ENCODE peak calls at places on chromosomes 16 and 17, in six cellular contexts. One of them, this sample, is unnamed.

GRCh38 chr16:53545433-53545832 is 42.4 kb upstream of the AKTIP start:
- DNase-seq in IMR-90: no peak
- DNase-seq in C1 segment of cervical spinal cord: no peak
- DNase-seq in activated T-cell treated with anti-CD3 and anti-CD28 coated beads for 48 hours: no peak
- DNase-seq in neural progenitor cell: no peak
- DNase-seq in pancreas: no peak
- DNase-seq in this sample: no peak

GRCh38 chr17:78474631-78475146 is 96.2 kb downstream of the PGS1 start:
- DNase-seq in neural progenitor cell: no peak
- DNase-seq in activated T-cell treated with anti-CD3 and anti-CD28 coated beads for 48 hours: peak
- DNase-seq in IMR-90: no peak
- DNase-seq in pancreas: no peak
- DNase-seq in C1 segment of cervical spinal cord: no peak
- DNase-seq in this sample: no peak

GRCh38 chr17:77833769-77834168 is 124.7 kb upstream of the TNRC6C start:
- DNase-seq in C1 segment of cervical spinal cord: no peak
- DNase-seq in neural progenitor cell: no peak
- DNase-seq in activated T-cell treated with anti-CD3 and anti-CD28 coated beads for 48 hours: no peak
- DNase-seq in IMR-90: no peak
- DNase-seq in pancreas: no peak
- DNase-seq in this sample: no peak

GRCh38 chr16:3292604-3293003 is 9.3 kb downstream of the ZNF263 start:
- DNase-seq in pancreas: no peak
- DNase-seq in C1 segment of cervical spinal cord: no peak
- DNase-seq in neural progenitor cell: no peak
- DNase-seq in activated T-cell treated with anti-CD3 and anti-CD28 coated beads for 48 hours: no peak
- DNase-seq in IMR-90: peak
- DNase-seq in this sample: no peak

GRCh38 chr17:34885076-34885475 is 76.2 kb downstream of the CCT6B start:
- DNase-seq in neural progenitor cell: no peak
- DNase-seq in IMR-90: no peak
- DNase-seq in pancreas: no peak
- DNase-seq in C1 segment of cervical spinal cord: no peak
- DNase-seq in activated T-cell treated with anti-CD3 and anti-CD28 coated beads for 48 hours: no peak
- DNase-seq in this sample: no peak

GRCh38 chr17:4934173-4934979 is 2.3 kb downstream of the GP1BA start:
- DNase-seq in C1 segment of cervical spinal cord: no peak
- DNase-seq in IMR-90: peak
- DNase-seq in neural progenitor cell: no peak
- DNase-seq in pancreas: no peak
- DNase-seq in activated T-cell treated with anti-CD3 and anti-CD28 coated beads for 48 hours: no peak
- DNase-seq in this sample: peak

GRCh38 chr17:42031584-42031983 is 11.7 kb downstream of the NKIRAS2 start:
- DNase-seq in pancreas: no peak
- DNase-seq in neural progenitor cell: no peak
- DNase-seq in C1 segment of cervical spinal cord: no peak
- DNase-seq in IMR-90: no peak
- DNase-seq in activated T-cell treated with anti-CD3 and anti-CD28 coated beads for 48 hours: no peak
- DNase-seq in this sample: no peak

GRCh38 chr16:84810518-84811273 is 9.1 kb upstream of the CRISPLD2 start:
- DNase-seq in IMR-90: peak
- DNase-seq in pancreas: no peak
- DNase-seq in neural progenitor cell: no peak
- DNase-seq in C1 segment of cervical spinal cord: no peak
- DNase-seq in activated T-cell treated with anti-CD3 and anti-CD28 coated beads for 48 hours: no peak
- DNase-seq in this sample: peak

GRCh38 chr16:62253926-62254325 is 217.7 kb upstream of the CDH8 start:
- DNase-seq in pancreas: no peak
- DNase-seq in C1 segment of cervical spinal cord: no peak
- DNase-seq in neural progenitor cell: no peak
- DNase-seq in IMR-90: no peak
- DNase-seq in activated T-cell treated with anti-CD3 and anti-CD28 coated beads for 48 hours: no peak
- DNase-seq in this sample: no peak

GRCh38 chr16:49505556-49505955 is 132.0 kb downstream of the C16orf78 start:
- DNase-seq in pancreas: no peak
- DNase-seq in C1 segment of cervical spinal cord: no peak
- DNase-seq in activated T-cell treated with anti-CD3 and anti-CD28 coated beads for 48 hours: no peak
- DNase-seq in neural progenitor cell: no peak
- DNase-seq in IMR-90: no peak
- DNase-seq in this sample: no peak

GRCh38 chr17:72233981-72234380 is 113.2 kb downstream of the SOX9 start:
- DNase-seq in pancreas: no peak
- DNase-seq in IMR-90: no peak
- DNase-seq in neural progenitor cell: no peak
- DNase-seq in C1 segment of cervical spinal cord: no peak
- DNase-seq in activated T-cell treated with anti-CD3 and anti-CD28 coated beads for 48 hours: no peak
- DNase-seq in this sample: no peak

GRCh38 chr16:67237396-67238277 is 9.6 kb downstream of the FHOD1 start:
- DNase-seq in activated T-cell treated with anti-CD3 and anti-CD28 coated beads for 48 hours: no peak
- DNase-seq in C1 segment of cervical spinal cord: no peak
- DNase-seq in IMR-90: no peak
- DNase-seq in pancreas: no peak
- DNase-seq in neural progenitor cell: no peak
- DNase-seq in this sample: no peak

GRCh38 chr16:85555549-85556455 is 57.3 kb upstream of the GSE1 start:
- DNase-seq in pancreas: peak
- DNase-seq in C1 segment of cervical spinal cord: no peak
- DNase-seq in activated T-cell treated with anti-CD3 and anti-CD28 coated beads for 48 hours: no peak
- DNase-seq in neural progenitor cell: no peak
- DNase-seq in IMR-90: no peak
- DNase-seq in this sample: peak

GRCh38 chr17:19418312-19418992 is 7.4 kb downstream of the RNF112 start:
- DNase-seq in activated T-cell treated with anti-CD3 and anti-CD28 coated beads for 48 hours: peak
- DNase-seq in IMR-90: peak
- DNase-seq in C1 segment of cervical spinal cord: no peak
- DNase-seq in pancreas: no peak
- DNase-seq in neural progenitor cell: no peak
- DNase-seq in this sample: no peak

GRCh38 chr16:13994239-13995106 is 74.5 kb downstream of the ERCC4 start:
- DNase-seq in activated T-cell treated with anti-CD3 and anti-CD28 coated beads for 48 hours: no peak
- DNase-seq in C1 segment of cervical spinal cord: no peak
- DNase-seq in neural progenitor cell: no peak
- DNase-seq in IMR-90: peak
- DNase-seq in pancreas: no peak
- DNase-seq in this sample: no peak

GRCh38 chr17:20266806-20267458 is 200.4 kb downstream of the LGALS9B start:
- DNase-seq in pancreas: no peak
- DNase-seq in IMR-90: peak
- DNase-seq in C1 segment of cervical spinal cord: no peak
- DNase-seq in neural progenitor cell: no peak
- DNase-seq in activated T-cell treated with anti-CD3 and anti-CD28 coated beads for 48 hours: no peak
- DNase-seq in this sample: no peak

GRCh38 chr16:77431131-77431670 is 3.6 kb downstream of the ADAMTS18 start:
- DNase-seq in activated T-cell treated with anti-CD3 and anti-CD28 coated beads for 48 hours: no peak
- DNase-seq in pancreas: no peak
- DNase-seq in C1 segment of cervical spinal cord: no peak
- DNase-seq in neural progenitor cell: no peak
- DNase-seq in IMR-90: no peak
- DNase-seq in this sample: no peak

GRCh38 chr17:19978206-19978802 is 676 bp upstream of the AKAP10 start:
- DNase-seq in C1 segment of cervical spinal cord: no peak
- DNase-seq in IMR-90: no peak
- DNase-seq in pancreas: no peak
- DNase-seq in activated T-cell treated with anti-CD3 and anti-CD28 coated beads for 48 hours: peak
- DNase-seq in neural progenitor cell: no peak
- DNase-seq in this sample: no peak

GRCh38 chr16:17544304-17544703 is 73.5 kb upstream of the XYLT1 start:
- DNase-seq in IMR-90: no peak
- DNase-seq in neural progenitor cell: no peak
- DNase-seq in activated T-cell treated with anti-CD3 and anti-CD28 coated beads for 48 hours: no peak
- DNase-seq in C1 segment of cervical spinal cord: no peak
- DNase-seq in pancreas: no peak
- DNase-seq in this sample: no peak

GRCh38 chr16:85843471-85844168 is 44.1 kb downstream of the COX4I1 start:
- DNase-seq in neural progenitor cell: no peak
- DNase-seq in C1 segment of cervical spinal cord: no peak
- DNase-seq in IMR-90: no peak
- DNase-seq in pancreas: no peak
- DNase-seq in activated T-cell treated with anti-CD3 and anti-CD28 coated beads for 48 hours: no peak
- DNase-seq in this sample: no peak